ENCODE peak calls at places on chromosomes 4 and X, in eight cellular contexts. One of them, this sample, is unnamed.

GRCh38 chrX:41695464-41695863 is 6.7 kb downstream of the GPR34 start:
- DNase-seq in naive thymus-derived CD8-positive, alpha-beta T cell: no peak
- DNase-seq in T-helper 2 cell: no peak
- DNase-seq in lower leg skin: no peak
- DNase-seq in NCI-H1436 treated with DMSO at 0.1 percent for 48 hours: no peak
- DNase-seq in memory B cell: no peak
- DNase-seq in RPMI7951: no peak
- DNase-seq in choroid plexus epithelial cell: peak
- DNase-seq in this sample: no peak

GRCh38 chrX:16826207-16826606 is 39.9 kb downstream of the TXLNG start:
- DNase-seq in NCI-H1436 treated with DMSO at 0.1 percent for 48 hours: peak
- DNase-seq in RPMI7951: peak
- DNase-seq in memory B cell: no peak
- DNase-seq in choroid plexus epithelial cell: peak
- DNase-seq in lower leg skin: no peak
- DNase-seq in T-helper 2 cell: no peak
- DNase-seq in naive thymus-derived CD8-positive, alpha-beta T cell: no peak
- DNase-seq in this sample: no peak

GRCh38 chr4:94931626-94932025 is 173.9 kb downstream of the BMPR1B start:
- DNase-seq in T-helper 2 cell: no peak
- DNase-seq in RPMI7951: no peak
- DNase-seq in NCI-H1436 treated with DMSO at 0.1 percent for 48 hours: no peak
- DNase-seq in lower leg skin: no peak
- DNase-seq in choroid plexus epithelial cell: no peak
- DNase-seq in memory B cell: no peak
- DNase-seq in naive thymus-derived CD8-positive, alpha-beta T cell: no peak
- DNase-seq in this sample: no peak

GRCh38 chr4:7978489-7978888 is 38.8 kb upstream of the AFAP1 start:
- DNase-seq in lower leg skin: no peak
- DNase-seq in memory B cell: no peak
- DNase-seq in RPMI7951: peak
- DNase-seq in naive thymus-derived CD8-positive, alpha-beta T cell: peak
- DNase-seq in T-helper 2 cell: no peak
- DNase-seq in choroid plexus epithelial cell: no peak
- DNase-seq in NCI-H1436 treated with DMSO at 0.1 percent for 48 hours: no peak
- DNase-seq in this sample: peak

GRCh38 chrX:27840881-27841280 is 33.1 kb downstream of the MAGEB10 start:
- DNase-seq in NCI-H1436 treated with DMSO at 0.1 percent for 48 hours: no peak
- DNase-seq in choroid plexus epithelial cell: no peak
- DNase-seq in memory B cell: no peak
- DNase-seq in T-helper 2 cell: no peak
- DNase-seq in lower leg skin: no peak
- DNase-seq in naive thymus-derived CD8-positive, alpha-beta T cell: no peak
- DNase-seq in RPMI7951: no peak
- DNase-seq in this sample: no peak

GRCh38 chrX:152904151-152905080 is 6.5 kb downstream of the ZNF185 start:
- DNase-seq in RPMI7951: peak
- DNase-seq in lower leg skin: peak
- DNase-seq in naive thymus-derived CD8-positive, alpha-beta T cell: peak
- DNase-seq in NCI-H1436 treated with DMSO at 0.1 percent for 48 hours: no peak
- DNase-seq in memory B cell: no peak
- DNase-seq in T-helper 2 cell: peak
- DNase-seq in choroid plexus epithelial cell: peak
- DNase-seq in this sample: no peak

GRCh38 chrX:110086162-110086915 is 83.4 kb downstream of the TMEM164 start:
- DNase-seq in naive thymus-derived CD8-positive, alpha-beta T cell: no peak
- DNase-seq in RPMI7951: no peak
- DNase-seq in T-helper 2 cell: no peak
- DNase-seq in NCI-H1436 treated with DMSO at 0.1 percent for 48 hours: no peak
- DNase-seq in memory B cell: no peak
- DNase-seq in lower leg skin: no peak
- DNase-seq in choroid plexus epithelial cell: peak
- DNase-seq in this sample: no peak

GRCh38 chr4:176927664-176928063 is 134.9 kb upstream of the VEGFC start:
- DNase-seq in naive thymus-derived CD8-positive, alpha-beta T cell: no peak
- DNase-seq in NCI-H1436 treated with DMSO at 0.1 percent for 48 hours: no peak
- DNase-seq in choroid plexus epithelial cell: peak
- DNase-seq in T-helper 2 cell: no peak
- DNase-seq in lower leg skin: no peak
- DNase-seq in RPMI7951: peak
- DNase-seq in memory B cell: no peak
- DNase-seq in this sample: no peak

GRCh38 chr4:173365359-173365996 is 5.3 kb upstream of the SAP30 start:
- DNase-seq in RPMI7951: no peak
- DNase-seq in T-helper 2 cell: no peak
- DNase-seq in lower leg skin: no peak
- DNase-seq in memory B cell: no peak
- DNase-seq in choroid plexus epithelial cell: no peak
- DNase-seq in NCI-H1436 treated with DMSO at 0.1 percent for 48 hours: no peak
- DNase-seq in naive thymus-derived CD8-positive, alpha-beta T cell: no peak
- DNase-seq in this sample: no peak

GRCh38 chr4:8181844-8182243 is 17.2 kb upstream of the SH3TC1 start:
- DNase-seq in NCI-H1436 treated with DMSO at 0.1 percent for 48 hours: no peak
- DNase-seq in RPMI7951: no peak
- DNase-seq in T-helper 2 cell: no peak
- DNase-seq in naive thymus-derived CD8-positive, alpha-beta T cell: no peak
- DNase-seq in lower leg skin: no peak
- DNase-seq in memory B cell: no peak
- DNase-seq in choroid plexus epithelial cell: no peak
- DNase-seq in this sample: no peak

GRCh38 chr4:151238477-151238876 is 38.5 kb upstream of the PRSS48 start:
- DNase-seq in choroid plexus epithelial cell: peak
- DNase-seq in lower leg skin: no peak
- DNase-seq in RPMI7951: peak
- DNase-seq in NCI-H1436 treated with DMSO at 0.1 percent for 48 hours: no peak
- DNase-seq in naive thymus-derived CD8-positive, alpha-beta T cell: no peak
- DNase-seq in memory B cell: no peak
- DNase-seq in T-helper 2 cell: no peak
- DNase-seq in this sample: no peak

GRCh38 chrX:17459008-17459407 is 84.0 kb downstream of the NHS start:
- DNase-seq in T-helper 2 cell: no peak
- DNase-seq in choroid plexus epithelial cell: peak
- DNase-seq in memory B cell: no peak
- DNase-seq in lower leg skin: peak
- DNase-seq in RPMI7951: peak
- DNase-seq in NCI-H1436 treated with DMSO at 0.1 percent for 48 hours: no peak
- DNase-seq in naive thymus-derived CD8-positive, alpha-beta T cell: no peak
- DNase-seq in this sample: peak

GRCh38 chr4:47519239-47519883 is 34.3 kb downstream of the ATP10D start:
- DNase-seq in T-helper 2 cell: no peak
- DNase-seq in lower leg skin: no peak
- DNase-seq in NCI-H1436 treated with DMSO at 0.1 percent for 48 hours: no peak
- DNase-seq in RPMI7951: no peak
- DNase-seq in memory B cell: peak
- DNase-seq in naive thymus-derived CD8-positive, alpha-beta T cell: no peak
- DNase-seq in choroid plexus epithelial cell: peak
- DNase-seq in this sample: no peak

GRCh38 chr4:2222838-2223237 is 19.1 kb downstream of the HAUS3 start:
- DNase-seq in lower leg skin: no peak
- DNase-seq in choroid plexus epithelial cell: no peak
- DNase-seq in RPMI7951: no peak
- DNase-seq in NCI-H1436 treated with DMSO at 0.1 percent for 48 hours: no peak
- DNase-seq in naive thymus-derived CD8-positive, alpha-beta T cell: no peak
- DNase-seq in T-helper 2 cell: no peak
- DNase-seq in memory B cell: no peak
- DNase-seq in this sample: no peak

This sample was measured in keratinocyte.